ENCODE peak calls at places on chromosomes 12 and 14, in seven cellular contexts. One of them, this sample, is unnamed.

GRCh38 chr14:69325646-69326265 is 65.8 kb downstream of the GALNT16 start:
- DNase-seq in trophoblast cell: no peak
- DNase-seq in H1: no peak
- DNase-seq in IMR-90: no peak
- DNase-seq in mesenchymal stem cell: no peak
- DNase-seq in mesendoderm: no peak
- DNase-seq in H9: no peak
- DNase-seq in this sample: no peak

GRCh38 chr12:52351196-52352059 is 15.9 kb downstream of the KRT85 start:
- DNase-seq in trophoblast cell: no peak
- DNase-seq in H1: no peak
- DNase-seq in IMR-90: no peak
- DNase-seq in mesenchymal stem cell: no peak
- DNase-seq in mesendoderm: no peak
- DNase-seq in H9: no peak
- DNase-seq in this sample: no peak

GRCh38 chr12:109770861-109771670 is 57.4 kb downstream of the FAM222A start:
- DNase-seq in trophoblast cell: no peak
- DNase-seq in H1: no peak
- DNase-seq in IMR-90: no peak
- DNase-seq in mesenchymal stem cell: no peak
- DNase-seq in mesendoderm: no peak
- DNase-seq in H9: peak
- DNase-seq in this sample: no peak

GRCh38 chr14:81313200-81313599 is 86.9 kb downstream of the STON2 start:
- DNase-seq in trophoblast cell: no peak
- DNase-seq in H1: no peak
- DNase-seq in IMR-90: no peak
- DNase-seq in mesenchymal stem cell: no peak
- DNase-seq in mesendoderm: no peak
- DNase-seq in H9: no peak
- DNase-seq in this sample: no peak

GRCh38 chr12:132286912-132287311 is 42.5 kb downstream of the GALNT9 start:
- DNase-seq in trophoblast cell: peak
- DNase-seq in H1: no peak
- DNase-seq in IMR-90: no peak
- DNase-seq in mesenchymal stem cell: no peak
- DNase-seq in mesendoderm: no peak
- DNase-seq in H9: no peak
- DNase-seq in this sample: no peak

GRCh38 chr12:64746663-64747062 is 12.5 kb downstream of the GNS start:
- DNase-seq in trophoblast cell: no peak
- DNase-seq in H1: no peak
- DNase-seq in IMR-90: peak
- DNase-seq in mesenchymal stem cell: peak
- DNase-seq in mesendoderm: no peak
- DNase-seq in H9: no peak
- DNase-seq in this sample: no peak

GRCh38 chr12:67981236-67982164 is 7.7 kb upstream of the IFNG-AS1 start:
- DNase-seq in trophoblast cell: peak
- DNase-seq in H1: no peak
- DNase-seq in IMR-90: peak
- DNase-seq in mesenchymal stem cell: peak
- DNase-seq in mesendoderm: peak
- DNase-seq in H9: no peak
- DNase-seq in this sample: no peak

GRCh38 chr12:119682635-119683340 is 14.9 kb downstream of the PRKAB1 start:
- DNase-seq in trophoblast cell: no peak
- DNase-seq in H1: no peak
- DNase-seq in IMR-90: no peak
- DNase-seq in mesenchymal stem cell: no peak
- DNase-seq in mesendoderm: no peak
- DNase-seq in H9: no peak
- DNase-seq in this sample: no peak

GRCh38 chr12:51818567-51819300 is 29.8 kb downstream of the FIGNL2 start:
- DNase-seq in trophoblast cell: no peak
- DNase-seq in H1: no peak
- DNase-seq in IMR-90: peak
- DNase-seq in mesenchymal stem cell: peak
- DNase-seq in mesendoderm: no peak
- DNase-seq in H9: no peak
- DNase-seq in this sample: no peak

GRCh38 chr12:64066776-64067175 is 155.3 kb downstream of the KICS2 start:
- DNase-seq in trophoblast cell: no peak
- DNase-seq in H1: no peak
- DNase-seq in IMR-90: no peak
- DNase-seq in mesenchymal stem cell: no peak
- DNase-seq in mesendoderm: no peak
- DNase-seq in H9: no peak
- DNase-seq in this sample: no peak

GRCh38 chr12:104790296-104791125 is 167.6 kb downstream of the SLC41A2 start:
- DNase-seq in trophoblast cell: peak
- DNase-seq in H1: peak
- DNase-seq in IMR-90: peak
- DNase-seq in mesenchymal stem cell: peak
- DNase-seq in mesendoderm: peak
- DNase-seq in H9: peak
- DNase-seq in this sample: peak

GRCh38 chr12:21529456-21529855 is 3.4 kb downstream of the SPX start:
- DNase-seq in trophoblast cell: no peak
- DNase-seq in H1: no peak
- DNase-seq in IMR-90: no peak
- DNase-seq in mesenchymal stem cell: no peak
- DNase-seq in mesendoderm: no peak
- DNase-seq in H9: no peak
- DNase-seq in this sample: no peak

GRCh38 chr12:117143008-117143532 is 43.9 kb upstream of the TESC start:
- DNase-seq in trophoblast cell: peak
- DNase-seq in H1: no peak
- DNase-seq in IMR-90: peak
- DNase-seq in mesenchymal stem cell: no peak
- DNase-seq in mesendoderm: no peak
- DNase-seq in H9: no peak
- DNase-seq in this sample: no peak

GRCh38 chr14:81004575-81004974 is 49.2 kb downstream of the TSHR start:
- DNase-seq in trophoblast cell: no peak
- DNase-seq in H1: no peak
- DNase-seq in IMR-90: no peak
- DNase-seq in mesenchymal stem cell: no peak
- DNase-seq in mesendoderm: no peak
- DNase-seq in H9: no peak
- DNase-seq in this sample: no peak

GRCh38 chr12:130127909-130128763 is 34.1 kb upstream of the FZD10 start:
- DNase-seq in trophoblast cell: no peak
- DNase-seq in H1: no peak
- DNase-seq in IMR-90: no peak
- DNase-seq in mesenchymal stem cell: no peak
- DNase-seq in mesendoderm: no peak
- DNase-seq in H9: no peak
- DNase-seq in this sample: no peak

GRCh38 chr12:101379149-101379548 is 28.4 kb downstream of the ARL1 start:
- DNase-seq in trophoblast cell: no peak
- DNase-seq in H1: no peak
- DNase-seq in IMR-90: no peak
- DNase-seq in mesenchymal stem cell: no peak
- DNase-seq in mesendoderm: no peak
- DNase-seq in H9: no peak
- DNase-seq in this sample: no peak

GRCh38 chr12:100706029-100706428 is 88.5 kb upstream of the ANO4 start:
- DNase-seq in trophoblast cell: peak
- DNase-seq in H1: no peak
- DNase-seq in IMR-90: peak
- DNase-seq in mesenchymal stem cell: peak
- DNase-seq in mesendoderm: no peak
- DNase-seq in H9: no peak
- DNase-seq in this sample: no peak

GRCh38 chr12:26701604-26702215 is 131.3 kb downstream of the ITPR2 start:
- DNase-seq in trophoblast cell: no peak
- DNase-seq in H1: no peak
- DNase-seq in IMR-90: peak
- DNase-seq in mesenchymal stem cell: peak
- DNase-seq in mesendoderm: peak
- DNase-seq in H9: no peak
- DNase-seq in this sample: peak

GRCh38 chr12:74328623-74329022 is 209.0 kb upstream of the ATXN7L3B start:
- DNase-seq in trophoblast cell: peak
- DNase-seq in H1: no peak
- DNase-seq in IMR-90: no peak
- DNase-seq in mesenchymal stem cell: no peak
- DNase-seq in mesendoderm: peak
- DNase-seq in H9: no peak
- DNase-seq in this sample: no peak

GRCh38 chr12:24909667-24910066 is 39.2 kb downstream of the BCAT1 start:
- DNase-seq in trophoblast cell: peak
- DNase-seq in H1: peak
- DNase-seq in IMR-90: peak
- DNase-seq in mesenchymal stem cell: peak
- DNase-seq in mesendoderm: no peak
- DNase-seq in H9: no peak
- DNase-seq in this sample: no peak

GRCh38 chr12:8493084-8493483 is 20.2 kb upstream of the CLEC4D start:
- DNase-seq in trophoblast cell: no peak
- DNase-seq in H1: no peak
- DNase-seq in IMR-90: no peak
- DNase-seq in mesenchymal stem cell: peak
- DNase-seq in mesendoderm: no peak
- DNase-seq in H9: no peak
- DNase-seq in this sample: no peak

GRCh38 chr12:92156704-92157395 is 11.2 kb upstream of the BTG1 start:
- DNase-seq in trophoblast cell: no peak
- DNase-seq in H1: no peak
- DNase-seq in IMR-90: no peak
- DNase-seq in mesenchymal stem cell: no peak
- DNase-seq in mesendoderm: no peak
- DNase-seq in H9: no peak
- DNase-seq in this sample: no peak
- H3K4ac ChIP-seq in trophoblast cell: no peak
- H3K4ac ChIP-seq in H1: no peak
- H3K4ac ChIP-seq in IMR-90: no peak
- H3K4ac ChIP-seq in mesenchymal stem cell: no peak
- H3K4ac ChIP-seq in mesendoderm: no peak
- H3K4ac ChIP-seq in H9: no peak
- H3K4ac ChIP-seq in this sample: no peak

DNA sequence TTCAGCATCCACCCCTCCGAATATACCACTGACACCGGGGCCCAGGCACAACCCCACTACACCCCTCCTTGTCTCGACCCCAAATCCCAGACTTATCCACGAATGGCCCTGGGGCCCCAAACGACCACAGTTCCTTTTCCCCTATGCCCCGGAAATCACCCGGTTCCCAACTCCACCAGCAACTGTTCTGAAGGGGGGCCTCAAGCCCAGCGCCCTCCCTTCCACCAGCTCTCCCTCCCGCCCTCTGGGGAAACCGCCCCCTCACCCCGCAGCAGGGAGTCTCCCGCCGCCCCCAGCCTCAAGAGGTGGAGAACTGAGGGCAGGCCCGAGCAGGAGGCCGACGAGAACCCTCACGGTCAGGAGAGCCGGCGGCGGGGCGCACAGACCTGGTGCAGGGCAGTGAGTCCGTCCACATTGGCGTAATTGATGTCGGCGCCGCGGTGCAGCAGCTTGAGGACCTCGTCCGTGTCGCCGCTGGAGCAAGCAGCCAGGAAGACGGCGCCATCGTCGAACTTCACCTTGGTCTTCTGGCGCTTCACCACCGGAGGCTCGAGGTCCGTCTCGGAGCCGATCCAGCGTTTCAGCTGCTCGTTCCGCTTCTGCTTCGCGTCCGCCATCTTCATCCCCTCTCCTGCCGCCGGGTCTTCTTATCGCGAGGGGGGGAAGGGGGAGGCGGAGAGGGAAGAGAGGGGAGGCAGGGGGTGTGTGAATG is 432 bp downstream of the PPP1R12A start:
- DNase-seq in trophoblast cell: no peak
- DNase-seq in H1: peak
- DNase-seq in IMR-90: peak
- DNase-seq in mesenchymal stem cell: peak
- DNase-seq in mesendoderm: peak
- DNase-seq in H9: peak
- DNase-seq in this sample: no peak
- H3K4ac ChIP-seq in trophoblast cell: peak
- H3K4ac ChIP-seq in H1: peak
- H3K4ac ChIP-seq in IMR-90: peak
- H3K4ac ChIP-seq in mesenchymal stem cell: peak
- H3K4ac ChIP-seq in mesendoderm: peak
- H3K4ac ChIP-seq in H9: no peak
- H3K4ac ChIP-seq in this sample: peak

GRCh38 chr14:39626589-39627576 is 194.7 kb upstream of the FBXO33 start:
- DNase-seq in trophoblast cell: no peak
- DNase-seq in H1: no peak
- DNase-seq in IMR-90: no peak
- DNase-seq in mesenchymal stem cell: no peak
- DNase-seq in mesendoderm: no peak
- DNase-seq in H9: no peak
- DNase-seq in this sample: no peak

GRCh38 chr14:39615352-39615751 is 183.1 kb upstream of the FBXO33 start:
- DNase-seq in trophoblast cell: no peak
- DNase-seq in H1: no peak
- DNase-seq in IMR-90: no peak
- DNase-seq in mesenchymal stem cell: no peak
- DNase-seq in mesendoderm: peak
- DNase-seq in H9: no peak
- DNase-seq in this sample: no peak

GRCh38 chr14:39617537-39617936 is 185.3 kb upstream of the FBXO33 start:
- DNase-seq in trophoblast cell: no peak
- DNase-seq in H1: no peak
- DNase-seq in IMR-90: no peak
- DNase-seq in mesenchymal stem cell: no peak
- DNase-seq in mesendoderm: no peak
- DNase-seq in H9: no peak
- DNase-seq in this sample: no peak

GRCh38 chr14:39621678-39622077 is 189.4 kb upstream of the FBXO33 start:
- DNase-seq in trophoblast cell: no peak
- DNase-seq in H1: no peak
- DNase-seq in IMR-90: no peak
- DNase-seq in mesenchymal stem cell: no peak
- DNase-seq in mesendoderm: no peak
- DNase-seq in H9: no peak
- DNase-seq in this sample: no peak

DNA sequence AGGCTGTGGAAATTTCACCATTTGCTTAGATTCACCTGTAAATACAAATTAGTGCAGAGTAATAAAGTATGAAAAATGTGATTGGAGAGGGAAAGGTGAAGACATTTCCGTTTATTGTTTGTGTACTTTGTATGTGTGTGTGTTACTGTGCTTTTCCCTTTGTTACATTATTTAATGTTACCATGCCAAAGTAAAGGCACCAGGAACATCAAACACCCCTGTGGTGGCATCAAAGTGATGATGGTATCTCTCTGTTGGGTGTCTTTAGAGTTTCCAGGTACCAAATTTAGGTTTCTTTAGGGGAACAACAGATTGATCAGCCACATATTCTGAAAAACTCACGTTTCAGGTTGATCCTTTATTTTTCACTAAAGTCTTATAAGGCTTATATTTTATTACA is 189.0 kb upstream of the FBXO33 start:
- DNase-seq in trophoblast cell: no peak
- DNase-seq in H1: no peak
- DNase-seq in IMR-90: no peak
- DNase-seq in mesenchymal stem cell: no peak
- DNase-seq in mesendoderm: no peak
- DNase-seq in H9: no peak
- DNase-seq in this sample: no peak
- H3K4ac ChIP-seq in trophoblast cell: no peak
- H3K4ac ChIP-seq in H1: no peak
- H3K4ac ChIP-seq in IMR-90: no peak
- H3K4ac ChIP-seq in mesenchymal stem cell: no peak
- H3K4ac ChIP-seq in mesendoderm: no peak
- H3K4ac ChIP-seq in H9: no peak
- H3K4ac ChIP-seq in this sample: no peak

GRCh38 chr12:45407188-45407850 is 191.4 kb downstream of the ANO6 start:
- DNase-seq in trophoblast cell: no peak
- DNase-seq in H1: no peak
- DNase-seq in IMR-90: peak
- DNase-seq in mesenchymal stem cell: peak
- DNase-seq in mesendoderm: no peak
- DNase-seq in H9: no peak
- DNase-seq in this sample: no peak
- H3K4ac ChIP-seq in trophoblast cell: no peak
- H3K4ac ChIP-seq in H1: no peak
- H3K4ac ChIP-seq in IMR-90: no peak
- H3K4ac ChIP-seq in mesenchymal stem cell: no peak
- H3K4ac ChIP-seq in mesendoderm: no peak
- H3K4ac ChIP-seq in H9: no peak
- H3K4ac ChIP-seq in this sample: no peak